ENCODE peak calls at places on chromosomes 4 and X, in ten cellular contexts. C is stomach, L is SK-N-SH, A is upper lobe of left lung, N is tibial nerve, P is suprapubic skin, Z is sigmoid colon, D is GM12878, G is K562, V is esophagus muscularis mucosa. Y is an unnamed sample.

GRCh38 chr4:83558693-83559092 is 22.8 kb downstream of the GPAT3 start:
- DNase-seq in C (no peak), L (no peak), A (no peak), N (no peak), P (no peak), Z (no peak), D (no peak), G (no peak), V (no peak), Y (no peak)

GRCh38 chr4:85028910-85029309 is 62.4 kb upstream of the WDFY3 start:
- DNase-seq in C (no peak), L (no peak), A (no peak), N (no peak), P (no peak), Z (no peak), D (no peak), G (peak; percentile 3), V (no peak), Y (no peak)

GRCh38 chrX:131746491-131746968 is 202.7 kb downstream of the OR13H1 start:
- DNase-seq in C (peak; percentile 86), L (peak; percentile 62), A (peak; percentile 68), N (no peak), P (no peak), Z (peak; percentile 93), D (peak; percentile 87), G (peak; percentile 78), V (no peak), Y (peak; percentile 89)

GRCh38 chr4:129172181-129172580 is 76.2 kb downstream of the C4orf33 start:
- DNase-seq in C (no peak), L (no peak), A (no peak), N (no peak), P (no peak), Z (no peak), D (no peak), G (no peak), V (no peak), Y (no peak)

GRCh38 chr4:36494766-36495165 is 213.3 kb downstream of the DTHD1 start:
- DNase-seq in C (no peak), L (no peak), A (no peak), N (no peak), P (no peak), Z (no peak), D (no peak), G (no peak), V (no peak), Y (no peak)

GRCh38 chr4:1036095-1036494 is 24.7 kb downstream of the FGFRL1 start:
- DNase-seq in C (no peak), L (no peak), A (no peak), N (no peak), P (no peak), Z (no peak), D (no peak), G (no peak), V (no peak), Y (no peak)

GRCh38 chr4:76950052-76950845 is 697 bp downstream of the SEPTIN11 start:
- DNase-seq in C (peak; percentile 64), L (peak; percentile 76), A (peak; percentile 34), N (peak; percentile 47), P (peak; percentile 87), Z (peak; percentile 83), D (no peak), G (peak; percentile 53), V (no peak), Y (peak; percentile 62)

GRCh38 chrX:51336584-51336983 is 4.0 kb downstream of the NUDT10 start:
- DNase-seq in C (no peak), L (peak; percentile 63), A (no peak), N (peak; percentile 5), P (no peak), Z (no peak), D (no peak), G (peak; percentile 27), V (no peak), Y (no peak)

GRCh38 chrX:72666451-72666850 is 47.7 kb downstream of the PHKA1 start:
- DNase-seq in C (no peak), L (no peak), A (no peak), N (no peak), P (no peak), Z (no peak), D (no peak), G (no peak), V (no peak), Y (no peak)

GRCh38 chrX:70257599-70258288 is 2.3 kb downstream of the P2RY4 start:
- DNase-seq in C (no peak), L (no peak), A (no peak), N (no peak), P (no peak), Z (no peak), D (no peak), G (no peak), V (no peak), Y (no peak)

GRCh38 chr4:120977435-120977997 is 55.0 kb upstream of the PRDM5 start:
- DNase-seq in C (no peak), L (peak; percentile 15), A (no peak), N (peak; percentile 7), P (no peak), Z (no peak), D (no peak), G (no peak), V (no peak), Y (no peak)

GRCh38 chr4:15327311-15328298 is 100.2 kb upstream of the C1QTNF7 start:
- DNase-seq in C (no peak), L (no peak), A (no peak), N (peak; percentile 21), P (no peak), Z (no peak), D (no peak), G (no peak), V (no peak), Y (no peak)

GRCh38 chrX:18099745-18100144 is 120.9 kb downstream of the BEND2 start:
- DNase-seq in C (no peak), L (no peak), A (no peak), N (no peak), P (no peak), Z (no peak), D (no peak), G (no peak), V (no peak), Y (no peak)

GRCh38 chrX:136168929-136169735 is 21.8 kb downstream of the FHL1 start:
- DNase-seq in C (no peak), L (peak; percentile 69), A (no peak), N (no peak), P (peak; percentile 79), Z (peak; percentile 90), D (no peak), G (peak; percentile 28), V (no peak), Y (no peak)

GRCh38 chr4:104416725-104417363 is 77.8 kb downstream of the CXXC4 start:
- DNase-seq in C (no peak), L (no peak), A (no peak), N (no peak), P (no peak), Z (no peak), D (no peak), G (no peak), V (no peak), Y (no peak)

GRCh38 chr4:185039508-185040273 is 21.4 kb downstream of the HELT start:
- DNase-seq in C (peak; percentile 67), L (peak; percentile 74), A (peak; percentile 68), N (peak; percentile 49), P (no peak), Z (peak; percentile 71), D (peak; percentile 23), G (peak; percentile 70), V (peak; percentile 90), Y (peak; percentile 31)

GRCh38 chr4:56544573-56545131 is 39.1 kb downstream of the ARL9 start:
- DNase-seq in C (peak; percentile 90), L (peak; percentile 93), A (peak; percentile 88), N (peak; percentile 73), P (peak; percentile 87), Z (peak; percentile 93), D (peak; percentile 17), G (peak; percentile 92), V (peak; percentile 94), Y (peak; percentile 82)
- TF ChIP-seq EP300 in C (no peak), L (no peak), A (no peak), N (peak; percentile 28), P (no peak), Z (no peak), D (no peak), G (peak; percentile 19), V (no peak), Y (no peak)

DNA sequence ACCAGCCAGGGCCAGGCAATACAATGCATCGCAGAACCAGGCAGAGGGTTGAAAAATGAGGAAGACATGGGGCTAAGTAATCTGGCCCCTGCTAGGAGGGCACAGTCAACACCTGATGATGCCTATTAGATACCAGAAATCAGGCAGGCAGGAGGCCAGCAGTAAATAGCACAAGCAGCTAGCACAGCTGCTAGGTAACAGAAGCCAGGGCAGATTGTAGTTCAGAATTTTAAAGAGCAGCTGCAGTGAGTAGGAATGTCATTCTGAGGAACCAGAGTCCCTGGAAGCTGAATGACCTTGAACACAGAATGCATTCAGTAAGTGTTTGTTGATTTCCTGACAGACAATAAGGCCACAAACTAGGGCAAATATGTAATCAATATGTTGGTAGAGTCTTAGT is 38.8 kb upstream of the TRPC5OS start:
- DNase-seq in C (no peak), L (no peak), A (no peak), N (no peak), P (no peak), Z (no peak), D (no peak), G (no peak), V (no peak), Y (no peak)
- H3K27me3 ChIP-seq in C (peaks cover 7% of the 10 kb centered on the region), L (peaks cover 7% of the 10 kb centered on the region), A (no peaks in the 10 kb centered on the region), N (no peaks in the 10 kb centered on the region), P (no peaks in the 10 kb centered on the region), Z (no peaks in the 10 kb centered on the region), D (no peaks in the 10 kb centered on the region), G (no peaks in the 10 kb centered on the region), V (no peaks in the 10 kb centered on the region), Y (no peaks in the 10 kb centered on the region)

GRCh38 chr4:81913427-81913878 is 441.7 kb upstream of the RASGEF1B start:
- DNase-seq in C (peak; percentile 45), L (peak; percentile 46), A (peak; percentile 45), N (no peak), P (no peak), Z (no peak), D (no peak), G (peak; percentile 80), V (no peak), Y (peak; percentile 14)
- TF ChIP-seq EP300 in C (no peak), L (no peak), A (no peak), N (no peak), P (no peak), Z (no peak), D (no peak), G (no peak), V (no peak), Y (no peak)

DNA sequence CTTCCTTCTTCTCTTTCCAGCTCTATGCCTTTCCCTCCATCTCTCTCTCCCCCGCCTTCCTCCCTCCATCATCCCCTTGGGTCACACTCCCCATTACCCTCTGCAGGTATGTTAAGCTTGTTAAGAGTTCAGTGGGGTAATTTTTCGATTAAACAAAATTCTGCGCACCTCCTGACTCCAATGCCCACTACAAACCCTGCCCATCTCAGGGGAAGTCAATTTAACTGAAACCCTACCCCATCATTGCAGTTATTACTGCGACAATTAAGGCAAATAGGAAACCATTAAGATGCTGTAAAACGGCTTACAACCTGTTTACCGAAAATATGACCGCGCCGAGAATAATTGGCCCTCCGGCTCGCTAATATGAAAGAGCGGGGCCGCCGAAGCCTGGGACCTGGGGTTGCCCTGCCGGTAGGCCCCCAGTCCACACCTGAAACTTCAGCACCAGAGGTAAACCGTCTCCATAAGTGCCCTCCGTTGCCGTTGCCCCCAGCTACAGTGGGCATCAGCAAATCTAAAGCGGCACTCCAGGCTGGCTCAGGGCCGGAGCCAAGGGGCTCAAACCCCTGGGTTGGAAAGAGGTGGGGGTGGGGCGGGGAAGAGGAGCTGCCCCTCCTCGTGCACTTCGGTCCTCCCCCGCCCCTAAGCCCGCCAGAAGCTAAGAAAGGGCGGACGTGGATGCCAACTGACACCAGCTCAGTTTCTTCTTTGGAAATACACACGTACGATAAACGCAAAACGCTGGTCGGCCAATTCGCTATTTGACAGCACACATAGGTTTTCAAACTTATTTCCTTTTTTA is 4.8 kb downstream of the ARX start:
- DNase-seq in C (no peak), L (no peak), A (no peak), N (no peak), P (no peak), Z (no peak), D (no peak), G (no peak), V (no peak), Y (peak; percentile 38)
- H3K27me3 ChIP-seq in C (peaks cover 90% of the 10 kb centered on the region), L (peaks cover 36% of the 10 kb centered on the region), A (peaks cover 57% of the 10 kb centered on the region), N (no peaks in the 10 kb centered on the region), P (peaks cover 96% of the 10 kb centered on the region), Z (peaks cover 84% of the 10 kb centered on the region), D (no peaks in the 10 kb centered on the region), G (peaks cover 64% of the 10 kb centered on the region), V (peaks cover 96% of the 10 kb centered on the region), Y (no peaks in the 10 kb centered on the region)

Y was measured in ovary.